ENCODE peak calls at places on chromosome 17, in seven cellular contexts. One of them, this sample, is unnamed.
A peak's percentile ranks its signal among the peaks of the same experiment; 100 is the strongest.

GRCh38 chr17:81210466-81210865 is 12.3 kb downstream of the CEP131 start:
- DNase-seq in SK-N-SH: no peak
- DNase-seq in T47D: no peak
- DNase-seq in H1: no peak
- DNase-seq in GM12878: no peak
- DNase-seq in HepG2: no peak
- DNase-seq in K562: no peak
- DNase-seq in this sample: no peak

GRCh38 chr17:44556114-44556853 is 1.0 kb upstream of the FZD2 start:
- DNase-seq in SK-N-SH: peak; percentile 67
- DNase-seq in T47D: peak; percentile 84
- DNase-seq in H1: peak; percentile 80
- DNase-seq in GM12878: peak; percentile 30
- DNase-seq in HepG2: peak; percentile 15
- DNase-seq in K562: peak; percentile 47
- DNase-seq in this sample: peak; percentile 19

GRCh38 chr17:1386265-1386664 is 13.8 kb downstream of the YWHAE start:
- DNase-seq in SK-N-SH: no peak
- DNase-seq in T47D: no peak
- DNase-seq in H1: no peak
- DNase-seq in GM12878: no peak
- DNase-seq in HepG2: no peak
- DNase-seq in K562: no peak
- DNase-seq in this sample: no peak

GRCh38 chr17:78939615-78940014 is 14.4 kb upstream of the TIMP2 start:
- DNase-seq in SK-N-SH: peak; percentile 34
- DNase-seq in T47D: no peak
- DNase-seq in H1: no peak
- DNase-seq in GM12878: no peak
- DNase-seq in HepG2: no peak
- DNase-seq in K562: no peak
- DNase-seq in this sample: no peak

GRCh38 chr17:19247423-19247822 is 10.3 kb downstream of the EPN2 start:
- DNase-seq in SK-N-SH: peak; percentile 39
- DNase-seq in T47D: no peak
- DNase-seq in H1: no peak
- DNase-seq in GM12878: no peak
- DNase-seq in HepG2: no peak
- DNase-seq in K562: no peak
- DNase-seq in this sample: no peak

GRCh38 chr17:36979585-36979941 is 30.8 kb downstream of the AATF start:
- DNase-seq in SK-N-SH: no peak
- DNase-seq in T47D: no peak
- DNase-seq in H1: no peak
- DNase-seq in GM12878: no peak
- DNase-seq in HepG2: no peak
- DNase-seq in K562: no peak
- DNase-seq in this sample: no peak

GRCh38 chr17:50684612-50685333 is 22.9 kb downstream of the ANKRD40 start:
- DNase-seq in SK-N-SH: no peak
- DNase-seq in T47D: peak; percentile 37
- DNase-seq in H1: no peak
- DNase-seq in GM12878: no peak
- DNase-seq in HepG2: peak; percentile 98
- DNase-seq in K562: no peak
- DNase-seq in this sample: no peak

GRCh38 chr17:41772586-41773189 is 13.8 kb downstream of the JUP start:
- DNase-seq in SK-N-SH: no peak
- DNase-seq in T47D: no peak
- DNase-seq in H1: no peak
- DNase-seq in GM12878: no peak
- DNase-seq in HepG2: peak; percentile 83
- DNase-seq in K562: no peak
- DNase-seq in this sample: no peak

GRCh38 chr17:18100616-18101015 is 7.9 kb upstream of the MYO15A start:
- DNase-seq in SK-N-SH: peak; percentile 82
- DNase-seq in T47D: no peak
- DNase-seq in H1: no peak
- DNase-seq in GM12878: no peak
- DNase-seq in HepG2: no peak
- DNase-seq in K562: no peak
- DNase-seq in this sample: no peak

GRCh38 chr17:38584350-38584925 is 21.3 kb downstream of the SRCIN1 start:
- DNase-seq in SK-N-SH: peak; percentile 86
- DNase-seq in T47D: peak; percentile 91
- DNase-seq in H1: no peak
- DNase-seq in GM12878: no peak
- DNase-seq in HepG2: peak; percentile 41
- DNase-seq in K562: peak; percentile 85
- DNase-seq in this sample: no peak

GRCh38 chr17:78933959-78934568 is 8.9 kb upstream of the TIMP2 start:
- DNase-seq in SK-N-SH: peak; percentile 86
- DNase-seq in T47D: peak; percentile 95
- DNase-seq in H1: no peak
- DNase-seq in GM12878: no peak
- DNase-seq in HepG2: peak; percentile 77
- DNase-seq in K562: no peak
- DNase-seq in this sample: no peak

GRCh38 chr17:41695954-41696720 is 7.5 kb downstream of the EIF1 start:
- DNase-seq in SK-N-SH: peak; percentile 73
- DNase-seq in T47D: peak; percentile 60
- DNase-seq in H1: no peak
- DNase-seq in GM12878: no peak
- DNase-seq in HepG2: peak; percentile 84
- DNase-seq in K562: peak; percentile 73
- DNase-seq in this sample: peak; percentile 53

GRCh38 chr17:27049104-27049784 is 244.7 kb upstream of the WSB1 start:
- DNase-seq in SK-N-SH: no peak
- DNase-seq in T47D: no peak
- DNase-seq in H1: no peak
- DNase-seq in GM12878: no peak
- DNase-seq in HepG2: no peak
- DNase-seq in K562: no peak
- DNase-seq in this sample: no peak

GRCh38 chr17:34579979-34580684 is 750 bp downstream of the TMEM132E start:
- DNase-seq in SK-N-SH: peak; percentile 83
- DNase-seq in T47D: peak; percentile 81
- DNase-seq in H1: no peak
- DNase-seq in GM12878: no peak
- DNase-seq in HepG2: no peak
- DNase-seq in K562: no peak
- DNase-seq in this sample: no peak

GRCh38 chr17:27994586-27994985 is 47.9 kb upstream of the NLK start:
- DNase-seq in SK-N-SH: no peak
- DNase-seq in T47D: no peak
- DNase-seq in H1: no peak
- DNase-seq in GM12878: no peak
- DNase-seq in HepG2: no peak
- DNase-seq in K562: no peak
- DNase-seq in this sample: no peak

GRCh38 chr17:35804658-35805192 is 4.6 kb upstream of the TAF15 start:
- DNase-seq in SK-N-SH: peak; percentile 81
- DNase-seq in T47D: peak; percentile 83
- DNase-seq in H1: peak; percentile 47
- DNase-seq in GM12878: peak; percentile 48
- DNase-seq in HepG2: peak; percentile 88
- DNase-seq in K562: peak; percentile 70
- DNase-seq in this sample: peak; percentile 87

GRCh38 chr17:41692722-41693521 is 4.2 kb downstream of the EIF1 start:
- DNase-seq in SK-N-SH: no peak
- DNase-seq in T47D: no peak
- DNase-seq in H1: no peak
- DNase-seq in GM12878: no peak
- DNase-seq in HepG2: no peak
- DNase-seq in K562: no peak
- DNase-seq in this sample: no peak

GRCh38 chr17:21463779-21464407 is 87.7 kb downstream of the KCNJ12 start:
- DNase-seq in SK-N-SH: no peak
- DNase-seq in T47D: no peak
- DNase-seq in H1: no peak
- DNase-seq in GM12878: no peak
- DNase-seq in HepG2: no peak
- DNase-seq in K562: no peak
- DNase-seq in this sample: no peak

GRCh38 chr17:16439303-16439791 is 24.0 kb downstream of the TRPV2 start:
- DNase-seq in SK-N-SH: no peak
- DNase-seq in T47D: no peak
- DNase-seq in H1: no peak
- DNase-seq in GM12878: no peak
- DNase-seq in HepG2: no peak
- DNase-seq in K562: no peak
- DNase-seq in this sample: no peak

GRCh38 chr17:77801545-77802332 is 156.8 kb upstream of the TNRC6C start:
- DNase-seq in SK-N-SH: peak; percentile 54
- DNase-seq in T47D: no peak
- DNase-seq in H1: no peak
- DNase-seq in GM12878: no peak
- DNase-seq in HepG2: no peak
- DNase-seq in K562: no peak
- DNase-seq in this sample: no peak

GRCh38 chr17:28348979-28349378 is 8.3 kb downstream of the POLDIP2 start:
- DNase-seq in SK-N-SH: no peak
- DNase-seq in T47D: no peak
- DNase-seq in H1: no peak
- DNase-seq in GM12878: no peak
- DNase-seq in HepG2: no peak
- DNase-seq in K562: no peak
- DNase-seq in this sample: no peak

GRCh38 chr17:40121191-40121885 is 433 bp upstream of the MSL1 start:
- DNase-seq in SK-N-SH: no peak
- DNase-seq in T47D: peak; percentile 39
- DNase-seq in H1: no peak
- DNase-seq in GM12878: no peak
- DNase-seq in HepG2: no peak
- DNase-seq in K562: no peak
- DNase-seq in this sample: no peak
- TF ChIP-seq JUND in SK-N-SH: no peak
- TF ChIP-seq JUND in T47D: no peak
- TF ChIP-seq JUND in H1: no peak
- TF ChIP-seq JUND in GM12878: no peak
- TF ChIP-seq JUND in HepG2: no peak
- TF ChIP-seq JUND in K562: no peak
- TF ChIP-seq JUND in this sample: no peak

GRCh38 chr17:65557349-65558310 is 3.8 kb downstream of the AXIN2 start:
- DNase-seq in SK-N-SH: no peak
- DNase-seq in T47D: no peak
- DNase-seq in H1: no peak
- DNase-seq in GM12878: no peak
- DNase-seq in HepG2: peak; percentile 99
- DNase-seq in K562: no peak
- DNase-seq in this sample: peak; percentile 88
- TF ChIP-seq JUND in SK-N-SH: no peak
- TF ChIP-seq JUND in T47D: no peak
- TF ChIP-seq JUND in H1: no peak
- TF ChIP-seq JUND in GM12878: no peak
- TF ChIP-seq JUND in HepG2: peak; percentile 23
- TF ChIP-seq JUND in K562: no peak
- TF ChIP-seq JUND in this sample: peak; percentile 85

GRCh38 chr17:68456529-68457167 is 648 bp downstream of the WIPI1 start:
- DNase-seq in SK-N-SH: peak; percentile 83
- DNase-seq in T47D: peak; percentile 75
- DNase-seq in H1: peak; percentile 58
- DNase-seq in GM12878: no peak
- DNase-seq in HepG2: peak; percentile 92
- DNase-seq in K562: no peak
- DNase-seq in this sample: peak; percentile 72
- TF ChIP-seq JUND in SK-N-SH: no peak
- TF ChIP-seq JUND in T47D: no peak
- TF ChIP-seq JUND in H1: no peak
- TF ChIP-seq JUND in GM12878: no peak
- TF ChIP-seq JUND in HepG2: no peak
- TF ChIP-seq JUND in K562: no peak
- TF ChIP-seq JUND in this sample: no peak

DNA sequence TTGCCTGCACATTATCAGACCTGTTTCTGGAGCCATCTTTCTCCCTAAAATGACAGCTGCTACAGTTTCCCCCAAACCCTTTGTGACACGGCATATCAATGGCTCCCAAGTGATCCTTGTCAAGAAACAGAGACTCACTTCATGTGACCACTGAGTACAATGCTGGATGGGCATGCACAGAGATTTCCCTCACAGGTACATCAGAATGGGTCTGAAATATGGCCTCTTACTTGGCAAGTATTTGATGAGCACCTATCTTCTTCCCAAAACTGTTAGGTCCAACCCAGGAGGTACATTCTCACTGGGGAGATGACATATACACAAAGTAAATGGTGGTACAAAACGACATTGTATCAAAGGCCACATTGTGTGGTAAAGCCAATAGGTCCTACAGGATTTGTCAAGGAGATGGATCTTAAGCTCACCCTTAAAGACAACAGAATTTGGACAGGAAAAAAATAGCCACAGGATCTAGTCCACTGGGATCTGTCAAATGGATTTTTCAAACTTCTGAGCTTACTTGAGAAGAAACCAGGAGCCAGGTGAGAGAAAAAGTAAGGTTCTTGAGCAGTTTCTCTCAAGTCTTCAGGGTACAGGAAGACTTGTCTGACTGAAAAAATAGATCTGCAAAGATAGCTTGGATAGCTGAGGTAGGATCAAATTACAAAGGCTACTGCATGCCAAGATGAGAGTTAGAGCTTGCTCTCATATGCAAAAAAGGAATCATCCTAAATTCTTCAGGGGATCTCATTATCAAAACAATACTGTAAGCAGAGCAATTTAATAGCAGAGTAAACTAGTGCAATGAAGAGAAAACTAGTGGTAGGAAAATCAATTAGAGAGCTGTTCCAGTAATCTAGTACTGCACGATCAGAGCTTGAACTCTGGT is 28.8 kb downstream of the RNF43 start:
- DNase-seq in SK-N-SH: no peak
- DNase-seq in T47D: no peak
- DNase-seq in H1: no peak
- DNase-seq in GM12878: no peak
- DNase-seq in HepG2: no peak
- DNase-seq in K562: no peak
- DNase-seq in this sample: no peak
- TF ChIP-seq JUND in SK-N-SH: no peak
- TF ChIP-seq JUND in T47D: peak; percentile 23
- TF ChIP-seq JUND in H1: no peak
- TF ChIP-seq JUND in GM12878: no peak
- TF ChIP-seq JUND in HepG2: no peak
- TF ChIP-seq JUND in K562: no peak
- TF ChIP-seq JUND in this sample: no peak